ENCODE peak calls at places on chromosomes 2 and 18, in seven cellular contexts. U is breast epithelium; M is CD8-positive, alpha-beta memory T cell; H is spleen; Q is Karpas-422; E is GM23248; J is lung. S is an unnamed sample.

GRCh38 chr18:21444465-21445023 is 156.0 kb downstream of the ESCO1 start:
- DNase-seq in M (no peak), Q (peak; percentile 79), H (no peak), E (peak; percentile 68), U (no peak), J (no peak), S (peak; percentile 43)

GRCh38 chr2:6723865-6724571 is 141.7 kb downstream of the CMPK2 start:
- DNase-seq in J (no peak), M (no peak), U (no peak), E (no peak), Q (no peak), H (no peak), S (no peak)

GRCh38 chr2:28381225-28382180 is 11.2 kb upstream of the FOSL2 start:
- DNase-seq in U (no peak), M (no peak), H (peak; percentile 34), J (no peak), Q (no peak), E (no peak), S (no peak)

GRCh38 chr18:34650121-34650545 is 60.0 kb upstream of the DTNA start:
- DNase-seq in Q (no peak), E (peak; percentile 77), U (no peak), J (no peak), H (no peak), M (no peak), S (no peak)

GRCh38 chr2:180753809-180754761 is 226.3 kb upstream of the UBE2E3 start:
- DNase-seq in E (peak; percentile 65), M (no peak), H (no peak), U (no peak), J (no peak), Q (no peak), S (peak; percentile 65)

GRCh38 chr2:225011585-225011984 is 30.7 kb downstream of the DOCK10 start:
- DNase-seq in Q (no peak), U (no peak), E (no peak), M (no peak), J (no peak), H (no peak), S (no peak)

GRCh38 chr2:63486861-63487290 is 101.4 kb downstream of the WDPCP start:
- DNase-seq in J (no peak), U (no peak), Q (peak; percentile 42), E (no peak), M (no peak), H (no peak), S (peak; percentile 28)

GRCh38 chr2:186126181-186126580 is 359.9 kb upstream of the ZC3H15 start:
- DNase-seq in U (no peak), M (no peak), J (no peak), H (no peak), E (peak; percentile 2), Q (no peak), S (no peak)

GRCh38 chr2:48249093-48249492 is 280.9 kb upstream of the STON1 start:
- DNase-seq in H (no peak), Q (no peak), M (no peak), U (no peak), J (no peak), E (peak; percentile 56), S (peak; percentile 7)

DNA sequence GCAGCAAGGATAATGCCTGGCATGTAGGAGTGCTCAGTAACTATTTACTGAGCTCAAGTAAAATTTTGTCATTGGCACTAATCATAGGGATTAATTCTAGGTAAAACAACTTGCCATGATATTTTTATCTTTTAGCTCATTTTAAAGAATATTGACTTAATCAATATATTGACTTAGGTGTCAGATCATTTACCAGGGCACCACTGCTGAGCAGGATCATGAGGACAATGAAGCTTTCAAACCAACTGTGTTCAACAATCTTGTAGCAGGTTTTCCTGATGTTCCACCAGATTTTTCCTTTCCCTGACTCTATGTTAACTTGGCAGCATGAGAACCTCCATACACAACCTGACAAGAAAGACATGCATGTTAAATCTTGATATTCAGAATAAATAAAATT is 114.5 kb upstream of the SCN1A start:
- DNase-seq in E (no peak), Q (no peak), U (no peak), J (no peak), H (no peak), M (no peak), S (no peak)
- H3K4me1 ChIP-seq in E (peaks cover 24% of the 10 kb centered on the region), Q (no peaks in the 10 kb centered on the region), U (no peaks in the 10 kb centered on the region), J (no peaks in the 10 kb centered on the region), H (no peaks in the 10 kb centered on the region), M (no peaks in the 10 kb centered on the region), S (peaks cover 12% of the 10 kb centered on the region)

DNA sequence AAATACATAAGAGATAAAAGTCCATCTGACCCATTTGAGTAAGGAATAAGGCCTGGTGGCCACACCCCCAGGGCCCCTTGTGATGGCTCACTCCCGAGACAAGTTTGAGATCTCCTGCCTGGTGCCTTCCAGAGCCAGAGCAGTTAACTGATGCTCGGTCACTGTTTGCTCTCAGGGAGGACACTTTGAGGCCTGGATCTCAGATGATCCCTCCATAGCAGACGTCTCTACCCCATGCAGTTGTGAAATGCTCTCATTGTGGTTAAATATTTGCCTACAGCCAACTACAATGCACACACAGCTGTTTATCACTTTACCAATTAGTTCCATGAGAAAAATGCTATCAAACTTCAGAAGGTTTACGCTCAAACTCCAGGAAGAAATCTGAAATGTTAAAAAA is 12.3 kb downstream of the GYPC start:
- DNase-seq in H (no peak), M (no peak), E (no peak), U (no peak), Q (no peak), J (no peak), S (peak; percentile 19)
- H3K4me1 ChIP-seq in H (peaks cover 26% of the 10 kb centered on the region), M (peaks cover 72% of the 10 kb centered on the region), E (no peaks in the 10 kb centered on the region), U (no peaks in the 10 kb centered on the region), Q (peaks cover 32% of the 10 kb centered on the region), J (peaks cover 24% of the 10 kb centered on the region), S (peaks cover 9% of the 10 kb centered on the region)

DNA sequence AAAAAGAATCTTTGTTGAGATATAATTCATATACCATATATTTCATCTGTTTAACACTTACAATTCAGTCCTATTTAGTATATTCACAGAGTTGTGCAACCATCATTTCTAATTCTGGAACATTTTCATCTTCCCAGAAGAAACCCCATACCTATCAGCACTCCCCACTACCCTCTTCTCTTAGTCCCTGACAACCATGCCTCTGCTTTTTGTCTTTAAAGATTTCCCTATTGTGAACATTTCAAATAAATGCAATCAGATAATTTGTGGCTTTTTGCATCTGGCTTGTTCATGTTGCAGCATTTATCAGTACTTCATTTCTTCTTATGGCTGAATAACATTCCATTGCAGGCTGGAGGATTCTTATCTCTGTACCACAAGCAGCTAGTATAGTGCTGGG is 305.9 kb upstream of the MEX3C start:
- DNase-seq in Q (no peak), E (no peak), H (no peak), J (no peak), M (no peak), U (no peak), S (no peak)
- H3K4me1 ChIP-seq in Q (no peaks in the 10 kb centered on the region), E (no peaks in the 10 kb centered on the region), H (no peaks in the 10 kb centered on the region), J (no peaks in the 10 kb centered on the region), M (no peaks in the 10 kb centered on the region), U (no peaks in the 10 kb centered on the region), S (no peaks in the 10 kb centered on the region)

GRCh38 chr2:160360089-160360757 is 133.4 kb downstream of the RBMS1 start:
- DNase-seq in E (no peak), M (no peak), H (no peak), U (no peak), J (no peak), Q (no peak), S (no peak)

GRCh38 chr2:160363961-160364733 is 129.5 kb downstream of the RBMS1 start:
- DNase-seq in H (no peak), E (peak; percentile 78), U (no peak), M (no peak), Q (no peak), J (no peak), S (no peak)

GRCh38 chr2:160362521-160362920 is 131.1 kb downstream of the RBMS1 start:
- DNase-seq in J (no peak), H (no peak), U (no peak), Q (no peak), M (no peak), E (no peak), S (no peak)

GRCh38 chr2:160365691-160366367 is 127.8 kb downstream of the RBMS1 start:
- DNase-seq in E (peak; percentile 66), H (no peak), Q (no peak), J (no peak), M (no peak), U (no peak), S (peak; percentile 83)

DNA sequence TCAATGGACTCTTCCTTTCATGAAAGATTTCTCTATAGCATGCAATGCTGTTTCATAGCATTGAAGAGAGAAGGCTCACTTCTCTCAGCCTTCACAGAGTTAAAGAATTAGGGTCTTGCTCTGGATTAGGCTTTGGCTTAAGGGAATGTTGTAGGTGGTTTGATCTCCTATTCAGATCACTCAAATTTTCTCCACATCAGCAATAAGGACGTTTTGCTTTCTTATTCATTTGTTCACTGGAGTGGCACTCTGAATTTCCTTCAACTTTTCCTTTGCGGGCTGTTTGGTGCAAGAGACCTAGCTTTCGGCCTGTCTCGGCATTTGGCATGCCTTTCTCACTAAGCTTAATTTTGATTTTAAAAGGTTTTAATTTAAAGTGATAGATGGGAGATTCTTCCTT is 131.6 kb downstream of the RBMS1 start:
- DNase-seq in E (no peak), U (no peak), J (no peak), Q (no peak), M (no peak), H (no peak), S (no peak)
- H3K4me1 ChIP-seq in E (peaks cover 95% of the 10 kb centered on the region), U (no peaks in the 10 kb centered on the region), J (peaks cover 8% of the 10 kb centered on the region), Q (no peaks in the 10 kb centered on the region), M (peaks cover 4% of the 10 kb centered on the region), H (peaks cover 9% of the 10 kb centered on the region), S (peaks cover 23% of the 10 kb centered on the region)

GRCh38 chr18:78732273-78733210 is 247.1 kb upstream of the SALL3 start:
- DNase-seq in H (peak; percentile 57), Q (no peak), J (no peak), U (no peak), M (no peak), E (no peak), S (no peak)

GRCh38 chr18:78729099-78729467 is 250.5 kb upstream of the SALL3 start:
- DNase-seq in U (no peak), J (no peak), H (peak; percentile 14), M (no peak), Q (no peak), E (no peak), S (no peak)

GRCh38 chr18:78730564-78731422 is 248.8 kb upstream of the SALL3 start:
- DNase-seq in Q (no peak), E (no peak), U (no peak), M (no peak), J (no peak), H (peak; percentile 35), S (no peak)

GRCh38 chr18:78733762-78734613 is 245.6 kb upstream of the SALL3 start:
- DNase-seq in U (no peak), E (no peak), H (peak; percentile 53), J (no peak), M (no peak), Q (no peak), S (no peak)

DNA sequence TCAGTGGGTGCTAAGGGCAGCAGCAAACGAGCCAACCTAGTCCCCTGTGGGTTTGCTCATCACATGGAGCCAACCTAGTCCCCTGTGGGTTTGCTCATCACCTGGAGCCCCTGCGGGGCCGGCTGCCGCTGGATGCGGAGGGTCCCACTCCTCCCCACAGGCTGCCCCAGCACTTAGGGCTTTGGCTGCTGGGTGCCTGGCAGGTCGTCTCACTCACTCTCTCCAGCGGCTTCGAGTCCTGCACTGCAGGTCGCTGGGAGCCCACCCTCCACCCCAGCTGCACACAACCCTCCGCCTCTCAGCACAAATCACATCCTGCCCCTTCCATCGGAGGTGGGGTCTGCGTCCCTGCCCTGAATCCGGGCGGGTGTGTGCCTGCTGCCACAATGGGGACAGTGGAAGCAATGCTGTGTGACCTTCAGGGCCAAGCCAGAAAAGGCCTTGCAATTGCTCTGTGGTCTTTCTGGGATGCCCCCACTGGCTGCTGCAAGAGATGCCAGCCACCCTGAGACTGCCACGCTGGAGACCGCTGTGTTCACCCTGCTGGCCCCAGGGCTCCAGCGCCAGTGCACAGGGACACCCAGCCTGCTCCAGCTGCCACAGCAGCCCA is 248.1 kb upstream of the SALL3 start:
- DNase-seq in H (peak; percentile 71), E (no peak), Q (no peak), U (no peak), M (no peak), J (no peak), S (no peak)
- H3K4me1 ChIP-seq in H (no peaks in the 10 kb centered on the region), E (no peaks in the 10 kb centered on the region), Q (no peaks in the 10 kb centered on the region), U (no peaks in the 10 kb centered on the region), M (no peaks in the 10 kb centered on the region), J (no peaks in the 10 kb centered on the region), S (no peaks in the 10 kb centered on the region)

S was measured in SJCRH30.